ENCODE peak calls at places on chromosome 18, in four cellular contexts. N is activated T-cell treated with anti-CD3 and anti-CD28 coated beads, Interleukin-2, amount 50 U/mL, for 72 hours; A is AG08396; Y is ACHN. M is an unnamed sample.
A peak's percentile ranks its signal among the peaks of the same experiment; 100 is the strongest.

GRCh38 chr18:63890950-63891304 is 3.4 kb downstream of the SERPINB2 start:
- DNase-seq in N (no peak), A (no peak), Y (peak; percentile 28), M (no peak)

GRCh38 chr18:79169958-79170555 is 100.9 kb downstream of the ATP9B start:
- DNase-seq in N (no peak), A (no peak), Y (no peak), M (no peak)

GRCh38 chr18:5503740-5504139 is 40.1 kb downstream of the EPB41L3 start:
- DNase-seq in N (no peak), A (no peak), Y (no peak), M (no peak)

GRCh38 chr18:24837065-24837464 is 376.6 kb downstream of the HRH4 start:
- DNase-seq in N (no peak), A (peak; percentile 70), Y (no peak), M (no peak)

GRCh38 chr18:70279470-70279869 is 9.4 kb upstream of the SOCS6 start:
- DNase-seq in N (no peak), A (no peak), Y (no peak), M (no peak)

GRCh38 chr18:58867281-58867961 is 2.7 kb downstream of the ZNF532 start:
- DNase-seq in N (no peak), A (no peak), Y (no peak), M (no peak)

GRCh38 chr18:34223164-34223892 is 1.4 kb downstream of the NOL4 start:
- DNase-seq in N (no peak), A (peak; percentile 10), Y (no peak), M (no peak)

GRCh38 chr18:31658670-31659573 is 25.5 kb downstream of the B4GALT6 start:
- DNase-seq in N (peak; percentile 40), A (no peak), Y (no peak), M (peak; percentile 52)

GRCh38 chr18:9599328-9599727 is 15.0 kb downstream of the PPP4R1 start:
- DNase-seq in N (no peak), A (no peak), Y (no peak), M (no peak)

GRCh38 chr18:35495821-35496368 is 1.9 kb downstream of the INO80C start:
- DNase-seq in N (no peak), A (no peak), Y (no peak), M (no peak)

GRCh38 chr18:21735452-21736015 is 5.1 kb upstream of the MIB1 start:
- DNase-seq in N (peak; percentile 27), A (peak; percentile 38), Y (no peak), M (no peak)

GRCh38 chr18:79394438-79395307 is 1.1 kb upstream of the NFATC1 start:
- DNase-seq in N (peak; percentile 84), A (peak; percentile 64), Y (peak; percentile 37), M (peak; percentile 81)

GRCh38 chr18:67770520-67770919 is 254.0 kb upstream of the DSEL start:
- DNase-seq in N (no peak), A (no peak), Y (no peak), M (no peak)

GRCh38 chr18:79585395-79586370 is 93.9 kb upstream of the CTDP1 start:
- DNase-seq in N (no peak), A (no peak), Y (no peak), M (no peak)

GRCh38 chr18:5167827-5168226 is 29.2 kb downstream of the AKAIN1 start:
- DNase-seq in N (no peak), A (no peak), Y (no peak), M (no peak)

GRCh38 chr18:36185901-36186460 is 1.3 kb upstream of the MOCOS start:
- DNase-seq in N (no peak), A (no peak), Y (no peak), M (no peak)

GRCh38 chr18:69945220-69946114 is 2.2 kb downstream of the CD226 start:
- DNase-seq in N (no peak), A (no peak), Y (no peak), M (peak; percentile 37)

GRCh38 chr18:74532511-74533025 is 1.7 kb upstream of the CNDP1 start:
- DNase-seq in N (no peak), A (no peak), Y (no peak), M (no peak)

GRCh38 chr18:75179819-75180600 is 28.9 kb downstream of the PTGR3 start:
- DNase-seq in N (no peak), A (no peak), Y (no peak), M (no peak)

GRCh38 chr18:49055787-49056186 is 105.0 kb upstream of the SMAD7 start:
- DNase-seq in N (peak; percentile 55), A (peak; percentile 41), Y (peak; percentile 85), M (peak; percentile 54)

GRCh38 chr18:26757263-26758019 is 108.1 kb downstream of the AQP4 start:
- DNase-seq in N (no peak), A (no peak), Y (peak; percentile 80), M (no peak)

GRCh38 chr18:2900742-2901404 is 54.1 kb downstream of the EMILIN2 start:
- DNase-seq in N (no peak), A (no peak), Y (no peak), M (no peak)

GRCh38 chr18:79581406-79581805 is 98.2 kb upstream of the CTDP1 start:
- DNase-seq in N (no peak), A (no peak), Y (no peak), M (no peak)

GRCh38 chr18:68679531-68679930 is 35.4 kb downstream of the TMX3 start:
- DNase-seq in N (no peak), A (peak; percentile 32), Y (no peak), M (no peak)

GRCh38 chr18:56431551-56431950 is 206.8 kb downstream of the TXNL1 start:
- DNase-seq in N (no peak), A (no peak), Y (no peak), M (no peak)

GRCh38 chr18:1412660-1413659 is 508.3 kb downstream of the ADCYAP1 start:
- DNase-seq in N (no peak), A (no peak), Y (no peak), M (no peak)

GRCh38 chr18:66167829-66168463 is 417.1 kb downstream of the CDH7 start:
- DNase-seq in N (no peak), A (no peak), Y (no peak), M (no peak)

GRCh38 chr18:72601481-72601880 is 57.3 kb upstream of the CBLN2 start:
- DNase-seq in N (no peak), A (no peak), Y (no peak), M (no peak)

GRCh38 chr18:49486959-49487710 is at the start of gene C18orf32:
- DNase-seq in N (peak; percentile 96), A (peak; percentile 93), Y (peak; percentile 85), M (peak; percentile 93)

M was measured in T-helper 2 cell treated with Interferon-gamma antibody and Interleukin-4, amounts not matched to agents 5 μg/mL and 100 μg/mL, for 36 hours.